ENCODE peak calls at places on chromosome 10, in eight cellular contexts. S is foreskin keratinocyte; P is sigmoid colon; G is CD8-positive, alpha-beta memory T cell; L is left ventricle myocardium inferior; F is PC-3; K is thoracic aorta; U is substantia nigra. O is an unnamed sample.

GRCh38 chr10:54559498-54559897 is 241.5 kb downstream of the PCDH15 start:
- DNase-seq in L (no peak), G (no peak), F (peak), U (no peak), K (no peak), S (peak), P (no peak), O (no peak)

GRCh38 chr10:15817407-15818046 is 42.8 kb downstream of the MINDY3 start:
- DNase-seq in K (no peak), S (no peak), F (no peak), U (no peak), G (no peak), L (no peak), P (no peak), O (no peak)

GRCh38 chr10:271722-272121 is 136.5 kb downstream of the ZMYND11 start:
- DNase-seq in G (no peak), U (no peak), P (no peak), L (no peak), K (no peak), F (no peak), S (no peak), O (no peak)

GRCh38 chr10:70753841-70754621 is 31.1 kb downstream of the TBATA start:
- DNase-seq in P (no peak), K (no peak), S (no peak), U (no peak), L (no peak), G (no peak), F (no peak), O (no peak)

GRCh38 chr10:86253171-86254072 is 113.2 kb downstream of the GRID1 start:
- DNase-seq in G (no peak), S (no peak), F (peak), U (no peak), L (no peak), P (no peak), K (no peak), O (no peak)

GRCh38 chr10:101224910-101225823 is 4.1 kb downstream of the LBX1 start:
- DNase-seq in K (no peak), U (no peak), F (no peak), P (no peak), L (no peak), S (no peak), G (no peak), O (no peak)

GRCh38 chr10:104220515-104220914 is 11.6 kb downstream of the CFAP43 start:
- DNase-seq in K (no peak), L (no peak), F (no peak), P (no peak), S (no peak), U (no peak), G (no peak), O (no peak)

GRCh38 chr10:32263300-32263699 is 83.7 kb downstream of the EPC1 start:
- DNase-seq in F (peak), K (no peak), U (no peak), P (no peak), S (no peak), G (no peak), L (no peak), O (no peak)

GRCh38 chr10:20363666-20364065 is 533.4 kb downstream of the NEBL start:
- DNase-seq in L (no peak), K (no peak), F (no peak), P (no peak), G (no peak), U (no peak), S (no peak), O (no peak)

GRCh38 chr10:94027197-94027596 is 33.5 kb downstream of the PLCE1 start:
- DNase-seq in L (no peak), P (no peak), S (no peak), F (peak), K (no peak), G (no peak), U (no peak), O (no peak)
- H3K27ac ChIP-seq in L (no peak), P (no peak), S (no peak), F (peak), K (no peak), G (no peak), U (no peak), O (no peak)

DNA sequence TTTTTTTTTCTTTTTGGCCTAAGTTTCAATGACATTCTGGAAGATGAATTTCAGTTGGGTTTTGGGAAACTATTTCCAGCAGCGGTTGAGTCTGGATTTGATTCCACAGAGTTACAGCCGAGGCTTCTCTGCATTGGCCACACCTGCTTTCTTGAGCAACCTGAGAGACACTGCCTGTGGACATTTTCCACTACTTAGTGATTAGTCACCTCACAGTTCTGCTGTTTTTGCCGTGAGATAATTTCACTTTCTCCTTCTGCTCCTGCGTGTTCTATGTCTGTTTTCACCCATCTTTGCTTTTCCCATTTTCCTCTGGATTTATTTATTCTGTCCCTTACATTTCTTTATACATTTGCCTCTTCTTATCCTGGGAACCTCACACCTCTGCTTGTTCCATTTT is 243.0 kb downstream of the BICC1 start:
- DNase-seq in U (no peak), K (no peak), L (no peak), F (peak), S (peak), G (no peak), P (peak), O (peak)
- H3K27ac ChIP-seq in U (no peak), K (peak), L (peak), F (peak), S (no peak), G (no peak), P (peak), O (no peak)

DNA sequence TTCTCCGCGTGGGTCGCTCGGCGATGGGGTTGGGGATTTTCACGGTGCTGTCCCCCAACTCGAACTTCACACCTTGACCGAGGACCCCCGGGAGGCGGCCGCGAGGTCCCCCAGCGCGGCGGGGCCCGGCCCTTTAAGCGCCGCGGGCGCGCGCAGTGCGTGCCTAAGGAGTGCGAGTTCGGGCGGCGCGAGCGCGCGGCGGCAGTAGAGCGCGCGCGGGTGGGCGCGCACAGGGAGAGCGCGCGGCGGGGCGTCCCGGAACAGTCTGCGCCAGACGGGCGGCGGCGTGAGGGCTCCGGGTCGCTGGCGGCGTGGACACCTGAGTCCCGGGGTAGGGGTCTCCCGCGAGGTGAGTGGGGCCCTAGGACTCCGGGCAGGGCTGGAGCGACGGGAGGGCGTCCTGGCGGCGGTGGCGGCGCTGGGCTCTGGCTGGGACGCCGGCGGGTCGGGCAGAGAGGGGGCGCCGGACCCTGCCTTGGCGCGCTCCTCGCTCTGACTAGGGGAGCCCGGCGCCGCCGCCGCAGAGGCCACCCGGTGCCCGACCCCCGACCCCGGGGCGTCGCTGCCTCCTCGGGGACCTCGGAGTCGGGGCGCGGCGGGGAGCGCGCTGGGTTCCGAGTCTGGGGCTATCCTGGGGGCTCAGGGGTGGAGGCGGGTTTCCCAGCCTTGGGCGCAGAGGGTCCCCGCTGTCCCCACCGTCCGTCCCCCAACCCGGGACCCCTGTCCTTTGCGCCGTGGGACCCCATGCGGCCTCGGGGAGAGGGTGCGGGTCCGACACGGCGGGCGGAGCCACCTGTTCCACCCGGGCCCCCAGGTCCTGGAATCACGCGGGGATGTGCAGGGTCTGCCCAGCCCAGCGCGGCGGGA is at the start of gene PROSER2:
- DNase-seq in U (no peak), P (no peak), K (no peak), G (no peak), F (peak), S (no peak), L (peak), O (no peak)
- H3K27ac ChIP-seq in U (no peak), P (peak), K (peak), G (no peak), F (peak), S (peak), L (peak), O (peak)

GRCh38 chr10:14736043-14736442 is 38.7 kb downstream of the FAM107B start:
- DNase-seq in G (no peak), U (no peak), S (no peak), L (no peak), K (no peak), F (no peak), P (no peak), O (no peak)
- H3K27ac ChIP-seq in G (no peak), U (no peak), S (no peak), L (peak), K (peak), F (no peak), P (peak), O (no peak)

DNA sequence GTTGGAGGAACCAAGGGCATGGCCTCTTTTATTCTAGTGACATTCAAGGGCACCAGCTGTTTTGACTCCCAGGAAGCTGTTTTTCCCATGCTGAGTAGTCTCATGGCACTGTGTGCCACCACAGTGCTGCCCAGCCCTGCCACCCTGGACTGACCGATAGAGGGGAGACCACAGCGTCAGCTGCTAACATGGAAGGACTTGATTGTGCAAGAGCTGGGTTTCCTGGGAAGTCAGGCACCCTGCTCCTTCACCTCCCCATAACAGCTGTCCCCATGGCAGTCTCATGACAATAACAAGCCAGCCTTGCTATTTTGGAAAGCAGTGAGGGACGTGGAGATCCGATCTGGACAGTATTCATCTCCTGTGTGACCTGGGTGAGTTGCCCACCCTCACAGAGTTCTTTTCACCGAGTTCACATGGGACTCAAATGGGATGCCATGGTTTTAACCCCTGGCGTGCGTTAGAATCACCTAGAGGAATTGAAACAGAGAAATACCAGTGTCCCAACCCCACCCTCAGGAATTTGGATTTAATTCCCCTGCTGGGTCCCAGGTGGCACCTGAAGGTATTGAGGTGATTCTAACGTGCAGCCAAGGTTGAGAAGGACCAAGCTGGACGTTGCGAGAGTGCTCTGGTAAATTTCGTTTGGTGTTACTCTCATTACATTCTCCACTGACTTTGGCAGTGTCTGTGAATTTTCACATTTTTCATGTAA is 174.8 kb downstream of the CELF2 start:
- DNase-seq in F (no peak), L (peak), U (no peak), P (no peak), K (no peak), G (no peak), S (no peak), O (no peak)
- H3K27ac ChIP-seq in F (no peak), L (peak), U (no peak), P (peak), K (no peak), G (no peak), S (no peak), O (no peak)

GRCh38 chr10:119408969-119409371 is 133.5 kb downstream of the RGS10 start:
- DNase-seq in U (no peak), K (no peak), L (no peak), G (no peak), P (no peak), S (no peak), F (no peak), O (no peak)

GRCh38 chr10:119410361-119411116 is 132.0 kb downstream of the RGS10 start:
- DNase-seq in L (no peak), S (no peak), U (no peak), P (no peak), K (no peak), G (no peak), F (no peak), O (no peak)

GRCh38 chr10:119408072-119408471 is 134.4 kb downstream of the RGS10 start:
- DNase-seq in K (no peak), L (no peak), F (no peak), U (no peak), P (no peak), S (no peak), G (no peak), O (no peak)

GRCh38 chr10:119409906-119410305 is 132.6 kb downstream of the RGS10 start:
- DNase-seq in U (no peak), G (no peak), K (no peak), P (peak), L (peak), F (no peak), S (no peak), O (no peak)

DNA sequence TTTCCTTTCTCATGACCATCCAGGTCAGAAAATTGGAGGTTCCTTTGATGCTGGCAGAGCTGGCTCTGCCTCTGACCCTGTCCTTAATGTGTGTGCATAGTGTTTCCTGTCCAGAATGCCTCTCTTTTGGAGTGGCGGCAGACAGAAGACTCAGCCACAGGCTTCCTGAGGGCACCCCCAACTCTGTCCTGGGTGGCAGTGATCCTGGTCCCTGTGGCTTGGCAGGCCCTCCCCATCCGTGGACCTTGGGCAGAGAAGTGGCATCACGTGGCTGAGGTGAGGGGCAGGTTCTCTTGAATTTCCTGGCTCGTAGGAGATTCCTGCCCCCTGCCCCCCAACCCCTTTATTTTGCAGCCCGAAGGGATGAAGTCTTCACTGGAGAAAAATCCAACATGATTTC is 133.1 kb downstream of the RGS10 start:
- DNase-seq in F (no peak), K (no peak), S (no peak), P (no peak), L (no peak), G (no peak), U (no peak), O (no peak)
- H3K27ac ChIP-seq in F (no peak), K (no peak), S (no peak), P (peak), L (peak), G (no peak), U (no peak), O (no peak)

DNA sequence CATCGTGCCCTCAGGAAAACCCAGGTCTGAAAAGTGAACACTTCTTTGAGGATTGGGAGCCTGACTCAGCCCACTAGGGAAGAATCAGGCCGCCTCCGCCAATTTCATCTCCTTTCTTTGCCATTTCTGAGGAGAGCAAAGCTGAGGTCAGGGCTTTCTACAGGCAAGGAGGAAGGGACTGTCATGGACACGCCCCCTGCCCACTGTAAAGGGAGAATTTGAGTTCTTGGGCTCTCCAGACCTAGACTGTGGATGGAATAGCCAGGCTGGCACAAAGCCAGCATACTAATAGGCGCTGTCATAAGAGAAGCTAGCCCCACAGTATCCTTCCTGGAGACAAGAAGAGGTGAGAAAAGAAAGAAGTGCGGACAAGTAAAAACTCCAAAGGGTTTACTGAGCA is 3.4 kb upstream of the EGR2 start:
- DNase-seq in K (no peak), S (no peak), F (peak), G (no peak), U (no peak), L (no peak), P (no peak), O (no peak)
- H3K27ac ChIP-seq in K (no peak), S (no peak), F (no peak), G (no peak), U (no peak), L (no peak), P (no peak), O (no peak)

DNA sequence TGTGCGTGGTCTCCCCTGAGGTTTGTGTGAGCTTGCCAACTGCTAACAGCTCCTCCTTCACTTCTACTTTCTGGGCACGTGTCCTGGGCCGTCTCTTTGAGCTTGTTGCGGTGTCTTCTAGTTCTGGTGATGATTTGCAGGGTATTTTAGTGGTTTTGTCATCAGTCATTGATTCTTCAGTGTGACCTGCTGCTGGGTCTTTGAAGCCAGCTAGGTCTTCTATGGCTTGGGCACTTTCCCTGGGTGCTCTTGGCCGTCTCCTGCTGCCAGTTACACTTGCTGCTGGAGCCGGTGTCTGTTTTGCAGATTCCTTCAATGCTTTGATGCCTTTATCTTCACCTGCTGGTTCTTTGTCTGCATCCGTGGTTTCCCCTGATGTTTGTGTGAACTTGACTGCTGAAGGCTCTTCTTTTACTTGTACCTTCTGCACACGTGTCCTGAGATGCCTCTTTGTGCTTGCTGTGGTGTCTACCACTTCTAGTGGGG is 23.0 kb downstream of the MKI67 start:
- DNase-seq in F (no peak), L (no peak), U (no peak), K (no peak), G (peak), P (no peak), S (no peak), O (no peak)
- H3K27ac ChIP-seq in F (no peak), L (no peak), U (no peak), K (no peak), G (no peak), P (no peak), S (no peak), O (no peak)

O was measured in epithelial cell of prostate.